ENCODE peak calls at places on chromosomes 2 and 18, in nine cellular contexts. K, O, I, S, H, N, T, V and X are unnamed samples. For H3K27me3, the result is how much of the 10 kb centered on the place peaks cover.

GRCh38 chr18:49755489-49755888 is 57.8 kb downstream of the ACAA2 start:
- DNase-seq in S (no peak), O (no peak), T (no peak), N (no peak), I (no peak), V (no peak), K (no peak), H (no peak), X (no peak)

GRCh38 chr2:14543284-14543683 is 89.2 kb upstream of the LRATD1 start:
- DNase-seq in H (no peak), N (no peak), S (no peak), K (no peak), T (no peak), I (peak), V (no peak), O (no peak), X (no peak)

GRCh38 chr18:68735498-68736343 is 20.8 kb upstream of the TMX3 start:
- DNase-seq in S (peak), V (peak), T (no peak), K (no peak), N (no peak), O (peak), I (no peak), H (no peak), X (no peak)

GRCh38 chr2:160194946-160195345 is 5.1 kb downstream of the ITGB6 start:
- DNase-seq in V (no peak), K (no peak), N (no peak), H (no peak), T (no peak), I (no peak), O (no peak), S (no peak), X (no peak)

GRCh38 chr2:203070615-203071547 is 56.2 kb downstream of the NBEAL1 start:
- DNase-seq in V (no peak), T (no peak), O (no peak), H (no peak), S (no peak), N (no peak), I (no peak), K (no peak), X (no peak)

GRCh38 chr2:237438082-237438925 is 24.3 kb upstream of the COL6A3 start:
- DNase-seq in V (no peak), I (peak), S (peak), O (no peak), H (no peak), K (no peak), N (no peak), T (no peak), X (no peak)

GRCh38 chr18:79805926-79806487 is 8.3 kb downstream of the KCNG2 start:
- DNase-seq in S (no peak), N (no peak), O (no peak), K (no peak), H (no peak), V (no peak), T (no peak), I (no peak), X (peak)

GRCh38 chr2:169080250-169081035 is 11.1 kb downstream of the DHRS9 start:
- DNase-seq in S (no peak), N (no peak), K (no peak), T (no peak), I (no peak), O (no peak), V (no peak), H (no peak), X (no peak)

GRCh38 chr18:11488175-11488574 is 121.2 kb upstream of the SLC35G4 start:
- DNase-seq in I (no peak), O (no peak), K (no peak), H (no peak), N (no peak), T (no peak), S (peak), V (no peak), X (no peak)

GRCh38 chr2:96413067-96413722 is 77.6 kb downstream of the NCAPH start:
- DNase-seq in V (no peak), T (no peak), I (no peak), S (no peak), K (no peak), N (no peak), H (no peak), O (no peak), X (no peak)

GRCh38 chr2:47226124-47227040 is 71.3 kb upstream of the STPG4 start:
- DNase-seq in S (no peak), O (no peak), N (no peak), I (no peak), H (no peak), K (peak), T (no peak), V (no peak), X (no peak)

GRCh38 chr2:1395009-1395408 is 18.3 kb upstream of the TPO start:
- DNase-seq in V (no peak), N (no peak), T (no peak), O (no peak), H (no peak), I (no peak), S (no peak), K (no peak), X (no peak)

GRCh38 chr18:3012306-3012919 is 531 bp downstream of the LPIN2 start:
- DNase-seq in K (peak), I (no peak), N (peak), T (peak), O (no peak), S (peak), H (no peak), V (no peak), X (peak)

GRCh38 chr2:148303166-148303565 is 282.3 kb downstream of the MBD5 start:
- DNase-seq in T (no peak), I (no peak), H (no peak), O (no peak), K (no peak), N (no peak), S (no peak), V (peak), X (no peak)

GRCh38 chr2:86622409-86622877 is 1.2 kb downstream of the RNF103 start:
- DNase-seq in S (peak), N (peak), H (no peak), K (peak), I (no peak), O (no peak), T (no peak), V (peak), X (no peak)

GRCh38 chr2:232365621-232366321 is 12.8 kb upstream of the ALPP start:
- DNase-seq in O (peak), V (no peak), S (peak), I (peak), K (no peak), N (no peak), T (no peak), H (no peak), X (peak)

GRCh38 chr2:111662771-111663470 is 221.1 kb downstream of the ANAPC1 start:
- DNase-seq in K (no peak), H (no peak), V (no peak), I (no peak), S (peak), O (no peak), N (no peak), T (no peak), X (no peak)

GRCh38 chr2:29528891-29529520 is 392.4 kb downstream of the ALK start:
- DNase-seq in N (no peak), T (no peak), O (no peak), H (no peak), I (no peak), K (no peak), V (no peak), S (peak), X (peak)

GRCh38 chr2:125721072-125721721 is 934.8 kb upstream of the GYPC start:
- DNase-seq in H (no peak), K (no peak), I (no peak), S (no peak), T (no peak), V (no peak), O (no peak), N (no peak), X (no peak)

GRCh38 chr18:58362027-58362575 is 266.8 kb downstream of the ALPK2 start:
- DNase-seq in S (peak), O (no peak), T (no peak), I (no peak), K (no peak), N (no peak), H (peak), V (no peak), X (no peak)

GRCh38 chr2:177489719-177490301 is 97.2 kb downstream of the AGPS start:
- DNase-seq in K (no peak), T (no peak), V (peak), S (peak), N (no peak), H (no peak), O (peak), I (no peak), X (no peak)

GRCh38 chr18:23838801-23839366 is 149.6 kb downstream of the LAMA3 start:
- DNase-seq in H (no peak), I (peak), K (no peak), T (no peak), O (no peak), N (no peak), V (no peak), S (peak), X (no peak)

GRCh38 chr2:96770451-96770850 is 9.7 kb downstream of the CNNM4 start:
- DNase-seq in H (no peak), V (no peak), K (no peak), N (no peak), T (no peak), S (no peak), I (no peak), O (no peak), X (no peak)

GRCh38 chr2:44708646-44709000 is 232.9 kb upstream of the SIX3 start:
- DNase-seq in V (no peak), O (no peak), N (no peak), K (no peak), T (no peak), I (peak), S (no peak), H (no peak), X (no peak)

GRCh38 chr2:150847578-150847977 is 360.1 kb upstream of the RND3 start:
- DNase-seq in O (no peak), T (no peak), H (no peak), V (no peak), S (no peak), N (no peak), K (no peak), I (no peak), X (no peak)

GRCh38 chr2:207162319-207162718 is 3.4 kb downstream of the KLF7 start:
- DNase-seq in K (no peak), T (no peak), H (no peak), S (peak), V (no peak), N (no peak), O (no peak), I (no peak), X (no peak)

GRCh38 chr2:5668682-5669267 is 23.4 kb upstream of the SOX11 start:
- DNase-seq in O (no peak), T (no peak), N (no peak), I (no peak), V (no peak), K (no peak), S (no peak), H (no peak), X (no peak)

GRCh38 chr18:4351005-4351404 is 104.1 kb downstream of the DLGAP1 start:
- DNase-seq in K (no peak), H (no peak), N (no peak), O (no peak), T (no peak), I (no peak), V (no peak), S (no peak), X (no peak)

GRCh38 chr18:79664525-79665125 is 15.0 kb upstream of the CTDP1 start:
- DNase-seq in H (no peak), I (peak), K (no peak), T (no peak), S (peak), O (no peak), N (no peak), V (no peak), X (no peak)

GRCh38 chr2:19021100-19021476 is 337.3 kb downstream of the OSR1 start:
- DNase-seq in O (peak), T (no peak), H (no peak), V (peak), N (no peak), S (peak), I (peak), K (no peak), X (no peak)

GRCh38 chr2:226403360-226403759 is 396.3 kb downstream of the IRS1 start:
- DNase-seq in K (no peak), V (no peak), I (peak), S (peak), O (no peak), H (no peak), T (no peak), N (no peak), X (no peak)

GRCh38 chr2:44136186-44136585 is 32.5 kb upstream of the PPM1B start:
- DNase-seq in T (no peak), N (no peak), K (no peak), S (peak), I (peak), V (no peak), H (no peak), O (no peak), X (no peak)

GRCh38 chr2:58562281-58562680 is 321.2 kb upstream of the FANCL start:
- DNase-seq in T (no peak), V (no peak), K (no peak), N (no peak), I (peak), S (peak), O (no peak), H (no peak), X (no peak)

GRCh38 chr2:136363921-136364320 is 246.0 kb upstream of the CXCR4 start:
- DNase-seq in H (no peak), I (no peak), K (no peak), N (no peak), V (no peak), S (peak), T (no peak), O (no peak), X (no peak)

GRCh38 chr18:48902023-48902855 is 48.5 kb downstream of the SMAD7 start:
- DNase-seq in O (peak), S (peak), N (peak), T (peak), V (no peak), H (peak), I (peak), K (peak), X (no peak)

GRCh38 chr18:10927290-10927979 is 221.9 kb downstream of the PIEZO2 start:
- DNase-seq in I (no peak), H (no peak), V (no peak), O (no peak), K (no peak), T (no peak), N (no peak), S (peak), X (no peak)

GRCh38 chr18:58784601-58785137 is 80.0 kb upstream of the ZNF532 start:
- DNase-seq in T (no peak), H (peak), K (no peak), O (no peak), S (no peak), V (no peak), N (no peak), I (no peak), X (no peak)

GRCh38 chr2:63064661-63065060 is 14.0 kb downstream of the OTX1 start:
- DNase-seq in I (no peak), O (no peak), K (no peak), S (no peak), T (no peak), H (no peak), N (no peak), V (no peak), X (no peak)
- H3K27me3 ChIP-seq in I (under half), O (under half), K (under half), S (half or more), T (half or more), H (under half), N (under half), V (under half), X (under half)

DNA sequence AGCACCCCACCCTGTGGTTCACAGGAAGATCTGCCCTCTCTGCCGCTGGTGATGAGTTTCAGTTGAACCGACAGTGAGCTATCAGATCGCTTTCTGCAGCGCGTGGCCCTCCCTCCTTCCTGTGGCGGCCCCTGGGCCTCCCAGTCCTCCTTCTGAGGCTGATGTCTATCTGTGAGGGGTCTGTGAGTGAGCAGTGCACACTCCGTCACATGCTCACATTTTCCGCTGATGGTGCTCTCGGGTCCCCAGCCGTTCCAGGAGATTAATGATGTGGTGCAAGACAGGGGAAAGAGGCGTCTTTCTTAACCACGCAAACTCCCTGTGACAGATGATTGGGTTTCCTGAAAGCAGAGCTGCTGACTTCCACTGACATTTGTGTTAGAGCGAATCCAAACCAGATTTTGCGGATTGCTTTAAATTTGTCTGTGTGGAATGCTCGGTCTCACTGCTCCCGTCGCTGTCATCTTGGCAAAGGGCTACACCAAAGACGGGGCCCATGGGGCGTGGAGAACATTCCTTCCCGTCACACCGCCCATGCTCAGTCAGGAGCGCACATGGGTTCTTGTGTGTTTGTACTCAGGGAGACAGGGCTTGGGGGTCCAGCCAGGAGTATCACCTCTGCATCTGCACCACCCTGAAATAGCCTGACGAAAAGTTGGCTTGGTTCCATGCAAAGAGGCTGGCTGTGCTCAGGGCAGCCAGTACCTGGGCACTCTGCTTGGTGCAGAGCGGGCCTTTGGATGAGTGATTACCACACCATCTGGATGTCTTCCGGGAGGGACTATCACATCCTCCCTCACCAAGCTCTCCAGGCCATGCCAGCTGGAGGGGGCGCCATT is 154.7 kb upstream of the HS6ST1 start:
- DNase-seq in H (no peak), S (peak), O (no peak), T (no peak), N (no peak), K (no peak), V (no peak), I (no peak), X (no peak)
- H3K4me3 ChIP-seq in H (peak), S (peak), O (no peak), T (no peak), N (no peak), K (peak), V (no peak), I (no peak), X (no peak)

DNA sequence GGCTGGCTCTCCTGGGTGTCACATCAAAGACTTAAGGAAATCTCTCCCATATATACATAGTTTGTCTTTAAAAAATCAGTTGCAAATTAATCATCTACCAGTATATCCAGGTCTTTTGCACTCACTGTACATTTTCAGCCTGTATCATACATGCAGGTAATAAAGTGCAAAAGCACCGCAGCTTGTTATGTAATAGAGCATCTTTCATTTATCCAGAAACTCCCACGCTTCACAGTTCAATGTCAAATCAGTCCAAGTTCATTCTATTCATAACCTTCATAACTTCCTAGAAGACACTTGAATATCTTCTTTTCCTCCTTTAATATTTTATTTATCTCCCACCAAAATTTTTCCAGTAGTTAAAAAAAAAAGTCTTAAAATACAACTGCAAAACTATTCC is 89.6 kb upstream of the KCTD1 start:
- DNase-seq in O (no peak), S (no peak), V (no peak), H (no peak), I (no peak), N (no peak), T (no peak), K (no peak), X (no peak)
- H3K27me3 ChIP-seq in O (under half), S (under half), V (under half), H (under half), I (under half), N (under half), T (under half), K (under half), X (under half)

GRCh38 chr2:9815076-9815475 is 28.2 kb upstream of the TAF1B start:
- DNase-seq in T (no peak), V (no peak), S (no peak), O (no peak), N (no peak), K (no peak), H (no peak), I (no peak), X (peak)

GRCh38 chr2:9815844-9816279 is 27.4 kb upstream of the TAF1B start:
- DNase-seq in V (no peak), H (no peak), N (no peak), I (no peak), K (no peak), S (no peak), T (no peak), O (no peak), X (peak)

GRCh38 chr2:9813312-9814128 is 29.8 kb upstream of the TAF1B start:
- DNase-seq in T (peak), N (peak), S (peak), K (peak), V (peak), O (no peak), H (peak), I (peak), X (peak)

GRCh38 chr2:9812945-9813311 is 30.3 kb upstream of the TAF1B start:
- DNase-seq in S (no peak), N (no peak), I (no peak), T (no peak), V (no peak), K (no peak), O (no peak), H (no peak), X (no peak)

GRCh38 chr2:9814129-9814868 is 29.0 kb upstream of the TAF1B start:
- DNase-seq in V (no peak), S (no peak), N (no peak), O (no peak), H (no peak), T (no peak), K (no peak), I (no peak), X (peak)
- H3K4me3 ChIP-seq in V (no peak), S (peak), N (no peak), O (peak), H (peak), T (no peak), K (no peak), I (no peak), X (peak)

GRCh38 chr2:172102858-172103359 is at the start of gene DLX2:
- DNase-seq in V (peak), T (peak), S (peak), O (peak), N (peak), H (no peak), I (peak), K (peak), X (peak)
- H3K27me3 ChIP-seq in V (under half), T (half or more), S (under half), O (under half), N (under half), H (half or more), I (under half), K (half or more), X (half or more)

GRCh38 chr18:69838620-69839411 is 108.9 kb downstream of the CD226 start:
- DNase-seq in K (no peak), N (no peak), T (no peak), I (peak), V (no peak), H (no peak), O (peak), S (no peak), X (no peak)

GRCh38 chr18:69838003-69838402 is 109.7 kb downstream of the CD226 start:
- DNase-seq in S (no peak), N (no peak), I (no peak), K (no peak), V (no peak), H (no peak), T (no peak), O (no peak), X (no peak)

GRCh38 chr18:69839497-69839896 is 108.2 kb downstream of the CD226 start:
- DNase-seq in K (no peak), I (no peak), V (no peak), S (no peak), N (no peak), O (no peak), H (no peak), T (no peak), X (no peak)

GRCh38 chr18:69840445-69840844 is 107.2 kb downstream of the CD226 start:
- DNase-seq in T (no peak), K (no peak), O (no peak), V (no peak), S (peak), N (no peak), H (no peak), I (no peak), X (no peak)

DNA sequence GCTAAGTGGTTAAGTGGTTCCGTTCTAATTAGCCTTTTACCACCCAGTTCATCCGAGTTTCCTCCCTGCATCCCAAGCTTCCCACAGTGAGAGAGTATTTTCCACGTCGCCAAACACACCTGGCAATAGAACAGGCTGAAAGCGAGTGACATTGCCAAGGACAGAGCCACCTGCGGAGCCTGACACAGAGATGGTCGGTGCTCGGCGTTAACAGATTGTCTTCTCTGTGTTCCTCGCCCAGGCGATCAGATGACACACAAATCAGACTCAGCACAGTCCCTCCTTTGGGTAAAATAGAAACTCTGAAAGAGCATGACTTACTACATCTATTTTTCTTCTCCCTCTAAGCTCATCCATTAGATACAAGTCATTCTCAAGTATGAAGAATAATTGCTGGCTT is 107.7 kb downstream of the CD226 start:
- DNase-seq in H (no peak), T (no peak), S (no peak), N (no peak), I (no peak), K (no peak), V (no peak), O (no peak), X (no peak)
- H3K4me3 ChIP-seq in H (no peak), T (no peak), S (no peak), N (no peak), I (no peak), K (no peak), V (no peak), O (no peak), X (no peak)

GRCh38 chr2:238855299-238855698 is 7.4 kb downstream of the TWIST2 start:
- DNase-seq in V (no peak), S (peak), K (no peak), T (no peak), I (no peak), H (no peak), N (no peak), O (no peak), X (no peak)
- H3K27me3 ChIP-seq in V (under half), S (under half), K (under half), T (under half), I (half or more), H (under half), N (under half), O (under half), X (half or more)